ENCODE peak calls at places on chromosomes 1 and 21, in eight cellular contexts. Z, D, B, L, O, U, T and Y are unnamed samples.

GRCh38 chr1:231093158-231093922 is 53.3 kb upstream of the FAM89A start:
- DNase-seq in B (no peak), O (no peak), Z (no peak), U (no peak), T (no peak), D (no peak), L (no peak), Y (no peak)

GRCh38 chr1:109466440-109467300 is at the start of gene SYPL2:
- DNase-seq in U (no peak), B (peak; percentile 61), Z (peak; percentile 50), O (peak; percentile 67), T (no peak), L (no peak), D (no peak), Y (peak; percentile 84)

GRCh38 chr1:166164995-166165660 is 1.7 kb downstream of the FAM78B start:
- DNase-seq in O (peak; percentile 44), D (peak; percentile 18), T (no peak), U (peak; percentile 15), L (no peak), Z (peak; percentile 50), B (peak; percentile 51), Y (peak; percentile 71)

GRCh38 chr1:183837062-183837461 is 32.1 kb downstream of the RGL1 start:
- DNase-seq in B (no peak), T (no peak), Z (no peak), D (no peak), L (no peak), O (no peak), U (no peak), Y (no peak)

GRCh38 chr1:200037904-200038644 is 10.6 kb downstream of the NR5A2 start:
- DNase-seq in O (no peak), D (no peak), B (no peak), Z (no peak), L (no peak), U (no peak), T (no peak), Y (no peak)

GRCh38 chr1:2633936-2634491 is 1.2 kb upstream of the MMEL1 start:
- DNase-seq in L (no peak), T (no peak), O (no peak), U (no peak), B (no peak), D (no peak), Z (no peak), Y (peak; percentile 61)

GRCh38 chr1:246160905-246161304 is 346.2 kb downstream of the SMYD3 start:
- DNase-seq in L (no peak), B (no peak), O (no peak), T (no peak), D (no peak), Z (no peak), U (no peak), Y (no peak)

GRCh38 chr1:16075337-16076002 is 2.0 kb upstream of the FAM131C start:
- DNase-seq in U (no peak), O (peak; percentile 85), L (no peak), B (no peak), Z (peak; percentile 80), T (no peak), D (no peak), Y (peak; percentile 78)

GRCh38 chr1:92485374-92486250 is 1.1 kb downstream of the GFI1 start:
- DNase-seq in T (peak; percentile 51), D (peak; percentile 71), B (peak; percentile 81), L (no peak), U (no peak), O (no peak), Z (peak; percentile 69), Y (peak; percentile 81)

GRCh38 chr1:234617135-234617985 is 7.4 kb upstream of the IRF2BP2 start:
- DNase-seq in O (no peak), L (no peak), T (no peak), U (peak; percentile 28), D (no peak), B (no peak), Z (no peak), Y (no peak)

GRCh38 chr1:7373936-7374760 is 396.9 kb upstream of the VAMP3 start:
- DNase-seq in T (no peak), B (no peak), D (no peak), O (no peak), U (no peak), Z (peak; percentile 17), L (no peak), Y (peak; percentile 40)

GRCh38 chr1:83717785-83718184 is 281.1 kb downstream of the TTLL7 start:
- DNase-seq in B (no peak), Z (no peak), T (no peak), D (no peak), U (no peak), L (no peak), O (no peak), Y (no peak)

GRCh38 chr1:1135339-1136111 is 19.6 kb upstream of the C1orf159 start:
- DNase-seq in L (no peak), D (no peak), B (no peak), U (no peak), T (no peak), Z (no peak), O (no peak), Y (no peak)

GRCh38 chr1:33182452-33182851 is 609 bp upstream of the TRIM62 start:
- DNase-seq in O (peak; percentile 51), D (no peak), L (no peak), U (no peak), Z (no peak), T (no peak), B (no peak), Y (no peak)

GRCh38 chr1:94792473-94792875 is 27.7 kb upstream of the SLC44A3 start:
- DNase-seq in O (no peak), T (no peak), D (peak; percentile 32), U (no peak), Z (no peak), L (no peak), B (no peak), Y (no peak)

GRCh38 chr1:209870151-209870831 is 42.5 kb downstream of the UTP25 start:
- DNase-seq in U (no peak), L (no peak), B (no peak), T (no peak), D (no peak), O (no peak), Z (no peak), Y (no peak)

GRCh38 chr1:31038360-31038759 is 27.2 kb downstream of the PUM1 start:
- DNase-seq in D (no peak), U (no peak), Z (no peak), L (no peak), B (no peak), T (no peak), O (no peak), Y (no peak)

GRCh38 chr1:11384170-11384554 is 94.8 kb upstream of the DISP3 start:
- DNase-seq in B (no peak), U (no peak), D (no peak), Z (no peak), L (no peak), O (no peak), T (no peak), Y (no peak)

GRCh38 chr1:202807367-202807925 is 775 bp downstream of the KDM5B start:
- DNase-seq in O (peak; percentile 34), D (peak; percentile 32), B (peak; percentile 55), L (no peak), U (no peak), Z (no peak), T (no peak), Y (peak; percentile 73)

GRCh38 chr1:54810144-54810942 is 9.2 kb upstream of the TTC22 start:
- DNase-seq in Z (peak; percentile 77), U (no peak), B (peak; percentile 65), L (no peak), D (peak; percentile 36), T (peak; percentile 43), O (peak; percentile 65), Y (peak; percentile 78)

GRCh38 chr1:161080391-161081150 is 8.8 kb downstream of the NECTIN4 start:
- DNase-seq in D (no peak), O (no peak), B (no peak), U (no peak), T (no peak), L (no peak), Z (no peak), Y (no peak)

DNA sequence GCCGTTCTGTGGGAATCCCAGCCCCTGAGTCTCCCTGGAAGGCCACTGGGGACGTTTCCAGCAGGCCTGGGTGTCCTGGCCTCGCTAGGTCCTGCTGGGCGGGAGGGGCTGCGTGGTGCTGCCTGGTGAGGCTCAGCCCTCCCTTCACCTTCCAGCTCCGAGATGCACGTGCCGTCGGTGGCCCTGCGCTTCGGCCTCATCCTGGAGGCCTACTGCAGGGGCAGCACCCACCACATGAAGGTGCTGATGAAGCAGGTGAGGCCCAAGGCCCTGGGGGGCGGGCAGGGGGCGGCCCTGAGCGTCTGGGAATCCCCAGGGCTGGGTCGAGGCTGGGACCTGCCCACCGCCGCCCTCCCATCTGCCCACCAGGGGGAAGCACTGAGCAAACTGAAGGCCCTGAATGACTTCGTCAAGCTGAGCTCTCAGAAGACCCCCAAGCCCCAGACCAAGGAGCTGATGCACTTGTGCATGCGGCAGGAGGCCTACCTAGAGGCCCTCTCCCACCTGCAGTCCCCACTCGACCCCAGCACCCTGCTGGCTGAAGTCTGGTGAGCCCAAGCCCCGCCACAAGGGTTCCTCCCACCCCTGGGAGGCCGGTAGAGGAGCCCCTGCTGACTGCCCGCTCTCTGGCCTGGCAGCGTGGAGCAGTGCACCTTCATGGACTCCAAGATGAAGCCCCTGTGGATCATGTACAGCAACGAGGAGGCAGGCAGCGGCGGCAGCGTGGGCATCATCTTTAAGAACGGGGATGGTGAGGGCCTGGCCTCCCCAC is 70.3 kb downstream of the PIK3CD start:
- DNase-seq in B (no peak), U (no peak), D (peak; percentile 68), Z (no peak), O (no peak), T (no peak), L (no peak), Y (no peak)
- TF ChIP-seq CTCF in B (peak; percentile 70), U (peak; percentile 73), D (peak; percentile 55), Z (no peak), O (peak; percentile 34), T (peak; percentile 66), L (peak; percentile 58), Y (peak; percentile 58)

DNA sequence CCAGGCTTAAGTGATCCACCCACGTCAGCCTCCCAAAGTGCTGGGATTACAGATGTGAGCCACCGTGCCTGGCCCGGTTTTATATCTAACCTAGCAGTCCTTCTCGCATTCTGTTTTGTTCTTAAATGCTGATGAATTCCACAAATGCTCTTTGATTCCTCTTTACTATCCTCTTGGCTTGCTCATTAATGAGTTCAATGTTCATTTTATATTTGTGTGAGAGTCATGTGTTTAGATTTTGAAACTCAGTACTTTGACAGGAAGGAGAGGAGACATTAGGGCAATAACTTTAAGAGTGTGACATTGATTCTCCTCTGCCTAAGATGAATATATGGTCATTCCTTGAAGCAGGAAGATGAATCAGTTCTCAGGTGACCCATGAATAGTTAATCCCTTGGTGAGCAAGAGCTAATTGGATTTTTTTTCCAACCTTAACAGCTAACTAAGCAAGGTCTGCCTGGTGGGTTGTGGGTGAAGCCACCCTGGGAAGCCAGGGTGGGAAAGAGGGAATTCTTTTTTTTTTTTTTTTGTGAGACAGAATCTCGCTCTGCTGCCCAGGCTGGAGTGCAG is 84.2 kb downstream of the MRPS6 start:
- DNase-seq in Z (no peak), O (no peak), D (no peak), T (no peak), U (no peak), B (no peak), L (no peak), Y (no peak)
- H3K4me3 ChIP-seq in Z (no peak overlapping the region), O (no peak overlapping the region), D (no peak overlapping the region), T (no peak overlapping the region), U (no peak overlapping the region), B (no peak overlapping the region), L (no peak overlapping the region), Y (no peak overlapping the region)

GRCh38 chr1:155018617-155019348 is 14.8 kb downstream of the DCST2 start:
- DNase-seq in L (no peak), O (no peak), D (no peak), T (no peak), Z (no peak), B (no peak), U (no peak), Y (no peak)
- H3K27ac ChIP-seq in L (peak overlapping the region; percentile 98), O (peak overlapping the region; percentile 94), D (peak overlapping the region; percentile 99), T (peak overlapping the region; percentile 20), Z (no peak overlapping the region), B (no peak overlapping the region), U (peak overlapping the region; percentile 99), Y (no peak overlapping the region)

GRCh38 chr21:46245213-46245915 is 16.8 kb upstream of the LSS start:
- DNase-seq in T (no peak), Z (no peak), D (no peak), B (no peak), U (no peak), O (no peak), L (no peak), Y (no peak)
- TF ChIP-seq CTCF in T (peak; percentile 14), Z (no peak), D (no peak), B (no peak), U (no peak), O (no peak), L (no peak), Y (no peak)